ENCODE peak calls at places on chromosomes 2 and 18, in eight cellular contexts. X is lower lobe of right lung; Z is PC-9; Y is uterus; N is breast epithelium; P is CD8-positive, alpha-beta T cell; S is suprapubic skin; R is CD4-positive, CD25-positive, alpha-beta regulatory T cell. T is an unnamed sample.

GRCh38 chr2:209423562-209424541 is at the start of gene MAP2:
- DNase-seq in X (peak; percentile 89), S (peak; percentile 81), P (peak; percentile 30), Z (peak; percentile 50), Y (peak; percentile 66), R (peak; percentile 21), N (peak; percentile 76), T (peak; percentile 90)

GRCh38 chr2:223113161-223113560 is 61.2 kb downstream of the KCNE4 start:
- DNase-seq in X (no peak), S (no peak), N (no peak), Z (no peak), Y (no peak), R (no peak), P (no peak), T (no peak)

GRCh38 chr2:158060160-158060861 is 41.4 kb upstream of the UPP2 start:
- DNase-seq in X (no peak), R (no peak), S (no peak), Y (no peak), N (no peak), Z (no peak), P (no peak), T (no peak)

GRCh38 chr2:60174146-60174545 is 379.3 kb downstream of the BCL11A start:
- DNase-seq in N (no peak), Y (no peak), X (no peak), Z (no peak), S (no peak), R (no peak), P (no peak), T (no peak)

GRCh38 chr2:171149986-171150693 is 10.6 kb downstream of the TLK1 start:
- DNase-seq in X (no peak), P (no peak), S (no peak), Z (no peak), R (no peak), Y (no peak), N (no peak), T (no peak)

GRCh38 chr2:24850944-24851343 is 57.7 kb downstream of the CENPO start:
- DNase-seq in X (no peak), R (no peak), P (no peak), Z (no peak), S (no peak), N (no peak), Y (no peak), T (no peak)

GRCh38 chr2:103254611-103255010 is 492.8 kb downstream of the TMEM182 start:
- DNase-seq in Z (no peak), R (no peak), N (no peak), P (no peak), X (no peak), S (no peak), Y (no peak), T (no peak)

GRCh38 chr2:143936758-143937562 is 583.0 kb downstream of the ZEB2 start:
- DNase-seq in N (no peak), S (no peak), P (no peak), R (no peak), X (peak; percentile 47), Z (no peak), Y (no peak), T (peak; percentile 56)

GRCh38 chr2:120754067-120754960 is 18.6 kb downstream of the GLI2 start:
- DNase-seq in X (no peak), Z (no peak), P (no peak), N (no peak), R (no peak), Y (no peak), S (peak; percentile 4), T (peak; percentile 17)

GRCh38 chr2:18903750-18904149 is 314.4 kb upstream of the NT5C1B start:
- DNase-seq in N (no peak), Z (peak; percentile 62), Y (no peak), S (no peak), P (no peak), X (no peak), R (no peak), T (no peak)

DNA sequence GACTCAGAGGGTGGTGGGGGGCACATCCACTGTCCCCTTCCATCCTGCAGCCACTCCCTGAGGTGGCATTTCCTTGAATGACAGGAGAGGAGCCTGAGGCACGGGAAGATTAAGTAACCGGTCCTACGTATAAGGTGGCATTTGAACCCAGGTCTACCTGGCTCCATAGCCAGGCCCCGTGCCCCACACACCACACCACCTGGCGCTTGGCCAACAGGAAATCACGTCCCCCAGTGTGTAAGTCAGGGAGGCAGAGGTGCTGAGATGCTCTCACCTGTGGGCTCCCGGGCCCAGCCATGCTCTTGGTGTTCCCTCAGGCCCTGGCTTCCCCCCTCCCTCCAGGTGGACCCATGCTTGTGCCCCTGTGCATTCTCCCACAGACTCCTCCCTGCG is 53.8 kb downstream of the HPCAL1 start:
- DNase-seq in Z (peak; percentile 63), P (no peak), Y (no peak), N (no peak), S (no peak), R (no peak), X (no peak), T (peak; percentile 75)
- H3K4me1 ChIP-seq in Z (peaks cover 15% of the 10 kb centered on the region), P (peaks cover 25% of the 10 kb centered on the region), Y (no peaks in the 10 kb centered on the region), N (no peaks in the 10 kb centered on the region), S (no peaks in the 10 kb centered on the region), R (no peaks in the 10 kb centered on the region), X (peaks cover 16% of the 10 kb centered on the region), T (no peaks in the 10 kb centered on the region)

GRCh38 chr2:64331846-64332245 is 122.1 kb upstream of the LGALSL start:
- DNase-seq in S (no peak), Z (no peak), Y (no peak), X (no peak), R (no peak), N (no peak), P (no peak), T (no peak)

GRCh38 chr2:64330691-64331429 is 123.1 kb upstream of the LGALSL start:
- DNase-seq in Z (peak; percentile 77), S (peak; percentile 85), X (peak; percentile 83), P (peak; percentile 70), Y (peak; percentile 89), N (peak; percentile 67), R (peak; percentile 76), T (peak; percentile 91)

GRCh38 chr2:64330281-64330680 is 123.7 kb upstream of the LGALSL start:
- DNase-seq in R (no peak), N (no peak), Z (no peak), P (no peak), S (peak; percentile 49), X (no peak), Y (no peak), T (no peak)

GRCh38 chr2:64332300-64332699 is 121.7 kb upstream of the LGALSL start:
- DNase-seq in N (no peak), R (no peak), S (peak; percentile 6), P (no peak), Z (no peak), Y (no peak), X (no peak), T (no peak)

GRCh38 chr2:64331430-64331700 is 122.6 kb upstream of the LGALSL start:
- DNase-seq in Y (no peak), N (no peak), S (no peak), Z (no peak), R (no peak), P (no peak), X (no peak), T (no peak)
- H3K4me3 ChIP-seq in Y (no peak overlapping the region), N (no peak overlapping the region), S (no peak overlapping the region), Z (no peak overlapping the region), R (no peak overlapping the region), P (no peak overlapping the region), X (no peak overlapping the region), T (no peak overlapping the region)

GRCh38 chr18:2965797-2966196 is 47.1 kb downstream of the LPIN2 start:
- DNase-seq in N (no peak), S (no peak), X (no peak), Y (no peak), Z (no peak), P (no peak), R (no peak), T (no peak)

GRCh38 chr18:2960983-2961696 is 51.8 kb downstream of the LPIN2 start:
- DNase-seq in X (no peak), Z (no peak), Y (no peak), P (no peak), S (no peak), N (no peak), R (no peak), T (no peak)

GRCh38 chr18:2964349-2965010 is 48.5 kb downstream of the LPIN2 start:
- DNase-seq in Y (no peak), X (no peak), P (no peak), S (no peak), R (no peak), Z (no peak), N (no peak), T (no peak)

GRCh38 chr18:2961828-2962227 is 51.1 kb downstream of the LPIN2 start:
- DNase-seq in Y (no peak), Z (no peak), P (no peak), R (no peak), X (no peak), S (no peak), N (no peak), T (no peak)

DNA sequence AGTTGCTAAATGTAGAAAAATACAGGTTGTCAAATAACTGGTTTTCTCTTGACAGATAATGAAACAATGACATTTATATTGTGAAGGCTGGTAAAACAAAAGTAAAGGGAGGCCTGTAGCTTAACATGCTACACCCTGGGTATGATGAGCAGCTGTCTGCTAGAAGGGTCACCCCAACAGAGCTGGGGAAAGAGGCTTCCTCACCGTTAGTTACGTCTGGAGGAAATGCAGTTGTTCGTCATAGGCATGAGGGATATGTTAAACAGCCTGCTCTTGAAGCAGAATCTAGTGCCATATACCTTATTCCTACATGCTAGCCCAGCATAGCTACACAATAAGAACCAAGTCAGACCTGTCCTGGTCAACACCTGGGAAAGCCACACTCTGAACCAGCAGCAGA is 49.9 kb downstream of the LPIN2 start:
- DNase-seq in Z (no peak), N (no peak), R (peak; percentile 78), Y (no peak), P (peak; percentile 39), X (no peak), S (no peak), T (no peak)
- H3K4me1 ChIP-seq in Z (no peaks in the 10 kb centered on the region), N (no peaks in the 10 kb centered on the region), R (peaks cover 95% of the 10 kb centered on the region), Y (peaks cover 3% of the 10 kb centered on the region), P (peaks cover 93% of the 10 kb centered on the region), X (peaks cover 61% of the 10 kb centered on the region), S (peaks cover 27% of the 10 kb centered on the region), T (peaks cover 7% of the 10 kb centered on the region)

DNA sequence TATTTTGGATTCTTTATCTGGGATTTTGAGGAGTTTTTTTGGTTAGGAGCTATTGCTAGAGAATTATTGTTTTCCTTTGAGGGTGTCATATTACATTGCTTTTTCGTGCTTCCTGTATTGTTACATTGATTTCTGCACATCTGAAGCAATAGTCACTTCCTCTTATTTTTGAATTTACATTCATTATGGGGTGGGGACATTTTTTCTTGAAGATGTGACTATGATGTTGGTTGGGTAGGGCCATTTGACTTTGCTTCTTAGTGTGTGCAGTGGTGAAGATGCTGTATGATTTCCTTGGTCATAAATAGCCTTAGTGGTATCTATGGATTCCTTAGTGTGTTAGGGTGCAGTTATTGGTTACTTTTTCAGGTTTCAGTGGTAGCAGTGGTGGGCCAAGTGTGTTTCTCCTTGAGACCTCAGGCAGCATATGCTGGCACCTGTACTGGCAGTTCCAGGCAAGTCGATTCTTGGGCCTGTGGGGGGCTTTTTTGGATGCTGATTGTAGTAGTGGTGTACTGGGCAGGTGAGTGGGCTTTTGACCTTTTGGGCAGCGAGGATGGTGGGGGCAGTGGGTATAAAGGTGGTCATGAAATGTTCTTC is 61.8 kb downstream of the ARHGAP25 start:
- DNase-seq in N (no peak), P (no peak), Y (no peak), X (no peak), Z (no peak), S (no peak), R (peak; percentile 57), T (no peak)
- H3K4me3 ChIP-seq in N (no peak overlapping the region), P (no peak overlapping the region), Y (no peak overlapping the region), X (no peak overlapping the region), Z (no peak overlapping the region), S (no peak overlapping the region), R (peak overlapping the region; percentile 67), T (no peak overlapping the region)